ENCODE peak calls at places on chromosomes 6 and 20, in eight cellular contexts. One of them, this sample, is unnamed.

GRCh38 chr6:167506443-167507231 is 181.8 kb downstream of the TTLL2 start:
- DNase-seq in A549: no peak
- DNase-seq in IMR-90: no peak
- DNase-seq in esophagus muscularis mucosa: no peak
- DNase-seq in endothelial cell of umbilical vein: no peak
- DNase-seq in heart left ventricle: no peak
- DNase-seq in uterus: no peak
- DNase-seq in adrenal gland: no peak
- DNase-seq in this sample: no peak

GRCh38 chr6:136587527-136587926 is 37.3 kb upstream of the MAP7 start:
- DNase-seq in heart left ventricle: no peak
- DNase-seq in uterus: no peak
- DNase-seq in IMR-90: peak; percentile 60
- DNase-seq in A549: no peak
- DNase-seq in esophagus muscularis mucosa: no peak
- DNase-seq in adrenal gland: no peak
- DNase-seq in endothelial cell of umbilical vein: no peak
- DNase-seq in this sample: no peak

GRCh38 chr20:54148947-54149764 is 24.6 kb downstream of the CYP24A1 start:
- DNase-seq in heart left ventricle: no peak
- DNase-seq in adrenal gland: no peak
- DNase-seq in endothelial cell of umbilical vein: no peak
- DNase-seq in A549: peak; percentile 99
- DNase-seq in esophagus muscularis mucosa: no peak
- DNase-seq in uterus: no peak
- DNase-seq in IMR-90: no peak
- DNase-seq in this sample: no peak

GRCh38 chr20:58659841-58660240 is 8.8 kb downstream of the STX16 start:
- DNase-seq in A549: no peak
- DNase-seq in endothelial cell of umbilical vein: no peak
- DNase-seq in uterus: no peak
- DNase-seq in heart left ventricle: no peak
- DNase-seq in esophagus muscularis mucosa: peak; percentile 45
- DNase-seq in adrenal gland: no peak
- DNase-seq in IMR-90: no peak
- DNase-seq in this sample: no peak

GRCh38 chr20:3405139-3405538 is 2.3 kb downstream of the DNAAF9 start:
- DNase-seq in uterus: no peak
- DNase-seq in heart left ventricle: no peak
- DNase-seq in adrenal gland: no peak
- DNase-seq in IMR-90: no peak
- DNase-seq in esophagus muscularis mucosa: no peak
- DNase-seq in endothelial cell of umbilical vein: no peak
- DNase-seq in A549: no peak
- DNase-seq in this sample: no peak

GRCh38 chr6:168353041-168353440 is 33.5 kb upstream of the DACT2 start:
- DNase-seq in adrenal gland: no peak
- DNase-seq in endothelial cell of umbilical vein: no peak
- DNase-seq in uterus: no peak
- DNase-seq in heart left ventricle: no peak
- DNase-seq in IMR-90: no peak
- DNase-seq in esophagus muscularis mucosa: no peak
- DNase-seq in A549: no peak
- DNase-seq in this sample: no peak

GRCh38 chr6:89430563-89430962 is 2.4 kb upstream of the ANKRD6 start:
- DNase-seq in esophagus muscularis mucosa: no peak
- DNase-seq in heart left ventricle: no peak
- DNase-seq in A549: no peak
- DNase-seq in endothelial cell of umbilical vein: no peak
- DNase-seq in IMR-90: no peak
- DNase-seq in adrenal gland: no peak
- DNase-seq in uterus: no peak
- DNase-seq in this sample: no peak

GRCh38 chr20:3797592-3798404 is 1.7 kb downstream of the CDC25B start:
- DNase-seq in uterus: no peak
- DNase-seq in heart left ventricle: no peak
- DNase-seq in A549: no peak
- DNase-seq in adrenal gland: no peak
- DNase-seq in esophagus muscularis mucosa: no peak
- DNase-seq in IMR-90: peak; percentile 67
- DNase-seq in endothelial cell of umbilical vein: no peak
- DNase-seq in this sample: no peak

GRCh38 chr20:36181934-36182603 is 27.5 kb downstream of the EPB41L1 start:
- DNase-seq in adrenal gland: no peak
- DNase-seq in esophagus muscularis mucosa: no peak
- DNase-seq in heart left ventricle: no peak
- DNase-seq in A549: no peak
- DNase-seq in IMR-90: peak; percentile 87
- DNase-seq in uterus: no peak
- DNase-seq in endothelial cell of umbilical vein: peak; percentile 52
- DNase-seq in this sample: no peak

GRCh38 chr6:56370127-56370540 is 122.8 kb upstream of the COL21A1 start:
- DNase-seq in heart left ventricle: peak; percentile 68
- DNase-seq in adrenal gland: peak; percentile 42
- DNase-seq in esophagus muscularis mucosa: no peak
- DNase-seq in uterus: peak; percentile 87
- DNase-seq in endothelial cell of umbilical vein: peak; percentile 84
- DNase-seq in IMR-90: no peak
- DNase-seq in A549: peak; percentile 64
- DNase-seq in this sample: peak; percentile 89

GRCh38 chr20:61682114-61682997 is 383.3 kb downstream of the TAF4 start:
- DNase-seq in A549: no peak
- DNase-seq in uterus: no peak
- DNase-seq in endothelial cell of umbilical vein: no peak
- DNase-seq in heart left ventricle: no peak
- DNase-seq in esophagus muscularis mucosa: no peak
- DNase-seq in IMR-90: no peak
- DNase-seq in adrenal gland: no peak
- DNase-seq in this sample: no peak

GRCh38 chr6:169250660-169251059 is 3.0 kb downstream of the THBS2 start:
- DNase-seq in adrenal gland: no peak
- DNase-seq in A549: peak; percentile 16
- DNase-seq in esophagus muscularis mucosa: no peak
- DNase-seq in IMR-90: peak; percentile 95
- DNase-seq in endothelial cell of umbilical vein: no peak
- DNase-seq in uterus: peak; percentile 73
- DNase-seq in heart left ventricle: no peak
- DNase-seq in this sample: peak; percentile 55

GRCh38 chr6:160137130-160137988 is 15.7 kb downstream of the SLC22A1 start:
- DNase-seq in heart left ventricle: no peak
- DNase-seq in esophagus muscularis mucosa: no peak
- DNase-seq in uterus: no peak
- DNase-seq in IMR-90: no peak
- DNase-seq in A549: no peak
- DNase-seq in adrenal gland: no peak
- DNase-seq in endothelial cell of umbilical vein: no peak
- DNase-seq in this sample: peak; percentile 12

GRCh38 chr20:38129248-38129865 is 35.7 kb downstream of the TGM2 start:
- DNase-seq in endothelial cell of umbilical vein: no peak
- DNase-seq in IMR-90: no peak
- DNase-seq in esophagus muscularis mucosa: no peak
- DNase-seq in heart left ventricle: no peak
- DNase-seq in uterus: peak; percentile 16
- DNase-seq in adrenal gland: no peak
- DNase-seq in A549: no peak
- DNase-seq in this sample: peak; percentile 59

GRCh38 chr20:53872081-53872541 is 198.3 kb downstream of the BCAS1 start:
- DNase-seq in esophagus muscularis mucosa: no peak
- DNase-seq in adrenal gland: no peak
- DNase-seq in IMR-90: no peak
- DNase-seq in uterus: no peak
- DNase-seq in A549: no peak
- DNase-seq in heart left ventricle: no peak
- DNase-seq in endothelial cell of umbilical vein: peak; percentile 63
- DNase-seq in this sample: no peak

GRCh38 chr6:161265975-161266374 is 7.9 kb downstream of the AGPAT4 start:
- DNase-seq in uterus: no peak
- DNase-seq in IMR-90: no peak
- DNase-seq in A549: no peak
- DNase-seq in adrenal gland: no peak
- DNase-seq in heart left ventricle: no peak
- DNase-seq in esophagus muscularis mucosa: no peak
- DNase-seq in endothelial cell of umbilical vein: no peak
- DNase-seq in this sample: no peak

GRCh38 chr6:136524339-136524935 is 25.8 kb downstream of the MAP7 start:
- DNase-seq in esophagus muscularis mucosa: no peak
- DNase-seq in heart left ventricle: no peak
- DNase-seq in A549: peak; percentile 50
- DNase-seq in adrenal gland: no peak
- DNase-seq in endothelial cell of umbilical vein: no peak
- DNase-seq in uterus: no peak
- DNase-seq in IMR-90: no peak
- DNase-seq in this sample: no peak

GRCh38 chr6:683742-684440 is 9.0 kb downstream of the EXOC2 start:
- DNase-seq in adrenal gland: no peak
- DNase-seq in IMR-90: peak; percentile 88
- DNase-seq in uterus: no peak
- DNase-seq in esophagus muscularis mucosa: no peak
- DNase-seq in heart left ventricle: no peak
- DNase-seq in A549: no peak
- DNase-seq in endothelial cell of umbilical vein: peak; percentile 29
- DNase-seq in this sample: no peak

GRCh38 chr6:132669690-132670291 is 10.8 kb upstream of the TAAR1 start:
- DNase-seq in endothelial cell of umbilical vein: peak; percentile 56
- DNase-seq in uterus: no peak
- DNase-seq in A549: peak; percentile 40
- DNase-seq in heart left ventricle: no peak
- DNase-seq in IMR-90: peak; percentile 54
- DNase-seq in adrenal gland: no peak
- DNase-seq in esophagus muscularis mucosa: no peak
- DNase-seq in this sample: no peak

DNA sequence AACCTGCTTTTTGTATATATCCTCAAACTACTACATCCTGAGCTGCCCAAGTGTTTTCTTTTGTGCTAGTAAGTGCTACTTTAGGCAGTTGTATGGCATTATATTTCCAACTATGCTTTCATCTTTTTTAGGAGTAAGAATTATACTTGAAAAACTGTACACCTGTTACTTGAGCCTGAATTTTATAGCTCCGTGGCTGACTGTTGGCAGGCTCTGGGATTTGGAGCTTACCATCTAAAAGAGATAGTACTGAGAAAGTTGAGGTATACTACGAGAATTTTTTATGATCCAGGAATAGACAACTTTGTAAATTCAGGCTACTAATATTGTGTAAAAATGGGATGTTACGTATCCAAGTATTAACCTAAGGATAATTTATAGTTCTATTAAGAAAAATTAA is 32.4 kb downstream of the RNF217 start:
- DNase-seq in A549: no peak
- DNase-seq in IMR-90: no peak
- DNase-seq in endothelial cell of umbilical vein: no peak
- DNase-seq in uterus: no peak
- DNase-seq in heart left ventricle: no peak
- DNase-seq in esophagus muscularis mucosa: no peak
- DNase-seq in adrenal gland: no peak
- DNase-seq in this sample: no peak
- H3K4me3 ChIP-seq in A549: no peak overlapping the region
- H3K4me3 ChIP-seq in IMR-90: no peak overlapping the region
- H3K4me3 ChIP-seq in endothelial cell of umbilical vein: no peak overlapping the region
- H3K4me3 ChIP-seq in uterus: no peak overlapping the region
- H3K4me3 ChIP-seq in heart left ventricle: no peak overlapping the region
- H3K4me3 ChIP-seq in esophagus muscularis mucosa: no peak overlapping the region
- H3K4me3 ChIP-seq in adrenal gland: no peak overlapping the region
- H3K4me3 ChIP-seq in this sample: no peak overlapping the region

GRCh38 chr20:47110819-47111218 is 216.2 kb downstream of the EYA2 start:
- DNase-seq in heart left ventricle: no peak
- DNase-seq in adrenal gland: no peak
- DNase-seq in uterus: no peak
- DNase-seq in endothelial cell of umbilical vein: no peak
- DNase-seq in esophagus muscularis mucosa: no peak
- DNase-seq in A549: no peak
- DNase-seq in IMR-90: no peak
- DNase-seq in this sample: no peak
- TF ChIP-seq POLR2A in heart left ventricle: no peak
- TF ChIP-seq POLR2A in adrenal gland: no peak
- TF ChIP-seq POLR2A in uterus: no peak
- TF ChIP-seq POLR2A in endothelial cell of umbilical vein: no peak
- TF ChIP-seq POLR2A in esophagus muscularis mucosa: no peak
- TF ChIP-seq POLR2A in A549: no peak
- TF ChIP-seq POLR2A in IMR-90: no peak
- TF ChIP-seq POLR2A in this sample: no peak

GRCh38 chr6:18390476-18390875 is 3.3 kb downstream of the RNF144B start:
- DNase-seq in endothelial cell of umbilical vein: no peak
- DNase-seq in IMR-90: no peak
- DNase-seq in esophagus muscularis mucosa: no peak
- DNase-seq in heart left ventricle: no peak
- DNase-seq in A549: no peak
- DNase-seq in uterus: no peak
- DNase-seq in adrenal gland: no peak
- DNase-seq in this sample: no peak

GRCh38 chr6:18389479-18389878 is 2.3 kb downstream of the RNF144B start:
- DNase-seq in uterus: no peak
- DNase-seq in heart left ventricle: no peak
- DNase-seq in esophagus muscularis mucosa: no peak
- DNase-seq in IMR-90: peak; percentile 48
- DNase-seq in adrenal gland: no peak
- DNase-seq in endothelial cell of umbilical vein: peak; percentile 54
- DNase-seq in A549: no peak
- DNase-seq in this sample: no peak

GRCh38 chr6:18388252-18388651 is 1.1 kb downstream of the RNF144B start:
- DNase-seq in heart left ventricle: no peak
- DNase-seq in adrenal gland: no peak
- DNase-seq in esophagus muscularis mucosa: no peak
- DNase-seq in endothelial cell of umbilical vein: peak; percentile 57
- DNase-seq in uterus: no peak
- DNase-seq in A549: no peak
- DNase-seq in IMR-90: no peak
- DNase-seq in this sample: no peak

GRCh38 chr6:18387061-18387721 is at the start of gene RNF144B:
- DNase-seq in uterus: peak; percentile 54
- DNase-seq in A549: peak; percentile 68
- DNase-seq in adrenal gland: peak; percentile 75
- DNase-seq in heart left ventricle: peak; percentile 93
- DNase-seq in IMR-90: peak; percentile 61
- DNase-seq in esophagus muscularis mucosa: peak; percentile 95
- DNase-seq in endothelial cell of umbilical vein: peak; percentile 95
- DNase-seq in this sample: peak; percentile 85

DNA sequence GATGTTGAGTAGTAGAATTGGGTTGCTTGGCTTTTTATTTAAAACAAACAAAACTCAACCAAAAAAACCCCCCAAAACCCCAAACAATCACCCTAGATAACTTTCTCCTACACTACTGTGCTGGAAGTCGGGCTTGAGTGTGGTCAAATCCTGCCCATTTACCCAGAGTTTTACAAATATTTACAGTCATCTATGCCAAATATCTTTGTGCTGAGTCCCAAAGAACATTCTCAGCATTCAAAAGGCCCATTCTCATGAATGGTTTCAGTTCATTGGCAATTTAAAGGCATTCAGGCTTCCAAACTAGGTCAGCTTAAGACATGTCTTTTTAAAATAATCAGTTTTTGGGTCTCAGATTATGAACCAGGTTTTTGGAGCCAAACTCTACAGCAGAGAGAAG is 1.8 kb downstream of the RNF144B start:
- DNase-seq in IMR-90: peak; percentile 77
- DNase-seq in A549: peak; percentile 5
- DNase-seq in uterus: no peak
- DNase-seq in endothelial cell of umbilical vein: peak; percentile 61
- DNase-seq in esophagus muscularis mucosa: no peak
- DNase-seq in adrenal gland: no peak
- DNase-seq in heart left ventricle: no peak
- DNase-seq in this sample: no peak
- H3K4me3 ChIP-seq in IMR-90: no peak overlapping the region
- H3K4me3 ChIP-seq in A549: no peak overlapping the region
- H3K4me3 ChIP-seq in uterus: peak overlapping the region; percentile 1
- H3K4me3 ChIP-seq in endothelial cell of umbilical vein: peak overlapping the region; percentile 96
- H3K4me3 ChIP-seq in esophagus muscularis mucosa: peak overlapping the region; percentile 59
- H3K4me3 ChIP-seq in adrenal gland: peak overlapping the region; percentile 63
- H3K4me3 ChIP-seq in heart left ventricle: peak overlapping the region; percentile 57
- H3K4me3 ChIP-seq in this sample: peak overlapping the region; percentile 11

GRCh38 chr6:113830140-113830539 is 27.0 kb upstream of the MARCKS start:
- DNase-seq in heart left ventricle: no peak
- DNase-seq in IMR-90: no peak
- DNase-seq in adrenal gland: no peak
- DNase-seq in uterus: no peak
- DNase-seq in endothelial cell of umbilical vein: no peak
- DNase-seq in esophagus muscularis mucosa: no peak
- DNase-seq in A549: no peak
- DNase-seq in this sample: no peak
- TF ChIP-seq POLR2A in heart left ventricle: no peak
- TF ChIP-seq POLR2A in IMR-90: no peak
- TF ChIP-seq POLR2A in adrenal gland: no peak
- TF ChIP-seq POLR2A in uterus: no peak
- TF ChIP-seq POLR2A in endothelial cell of umbilical vein: no peak
- TF ChIP-seq POLR2A in esophagus muscularis mucosa: no peak
- TF ChIP-seq POLR2A in A549: no peak
- TF ChIP-seq POLR2A in this sample: no peak